ENCODE peak calls at places on chromosome 5, in four cellular contexts. F is AG08395; K is cardiac septum; N is stimulated activated CD4-positive, alpha-beta T cell treated with anti-CD3 and anti-CD28 coated beads, Interleukin-2, amount 100 ng/mL, for 48 hours. H is an unnamed sample.

GRCh38 chr5:138033916-138034315 is 1.0 kb upstream of the FAM13B start:
- DNase-seq in N (no peak), K (no peak), F (peak), H (peak)

GRCh38 chr5:65722575-65723424 is 795 bp downstream of the NLN start:
- DNase-seq in F (peak), K (no peak), N (no peak), H (peak)

GRCh38 chr5:79990205-79990597 is 861 bp downstream of the MTX3 start:
- DNase-seq in F (no peak), K (no peak), N (no peak), H (no peak)

GRCh38 chr5:64963278-64963677 is 194.5 kb downstream of the CWC27 start:
- DNase-seq in K (no peak), F (no peak), N (no peak), H (no peak)

GRCh38 chr5:118326496-118327045 is 661.8 kb downstream of the DTWD2 start:
- DNase-seq in K (no peak), F (no peak), N (no peak), H (no peak)

GRCh38 chr5:73911761-73912393 is 285.9 kb downstream of the ARHGEF28 start:
- DNase-seq in K (no peak), F (no peak), N (no peak), H (no peak)

GRCh38 chr5:32770444-32770843 is 59.3 kb downstream of the NPR3 start:
- DNase-seq in F (no peak), N (no peak), K (no peak), H (no peak)

GRCh38 chr5:31270396-31270795 is 76.9 kb downstream of the CDH6 start:
- DNase-seq in K (no peak), N (no peak), F (no peak), H (no peak)

GRCh38 chr5:14869286-14870164 is 2.1 kb downstream of the ANKH start:
- DNase-seq in K (no peak), F (no peak), N (peak), H (no peak)

GRCh38 chr5:35458824-35459207 is 158.8 kb upstream of the SPEF2 start:
- DNase-seq in K (no peak), N (no peak), F (no peak), H (no peak)

GRCh38 chr5:35369965-35370790 is 139.9 kb upstream of the PRLR start:
- DNase-seq in N (no peak), K (no peak), F (no peak), H (no peak)

GRCh38 chr5:10018211-10018610 is 231.5 kb downstream of the ATPSCKMT start:
- DNase-seq in K (no peak), N (no peak), F (no peak), H (peak)

GRCh38 chr5:41043109-41043747 is 27.9 kb downstream of the MROH2B start:
- DNase-seq in N (no peak), K (no peak), F (no peak), H (no peak)

GRCh38 chr5:97194366-97194765 is 11.3 kb upstream of the RIOK2 start:
- DNase-seq in F (no peak), K (no peak), N (no peak), H (no peak)